ENCODE peak calls at places on chromosomes 7 and 10, in four cellular contexts. T, Z, A and H are unnamed samples.

GRCh38 chr7:27940341-27940740 is 200.4 kb downstream of the TAX1BP1 start:
- DNase-seq in Z (no peak), A (no peak), T (no peak), H (no peak)

GRCh38 chr10:100829103-100829870 is 83.5 kb upstream of the SLF2 start:
- DNase-seq in Z (no peak), A (no peak), T (no peak), H (peak; percentile 56)

GRCh38 chr7:154598864-154599263 is 404.1 kb downstream of the PAXIP1 start:
- DNase-seq in Z (no peak), A (no peak), T (no peak), H (no peak)

GRCh38 chr10:2978111-2978510 is 89.2 kb upstream of the PFKP start:
- DNase-seq in T (no peak), A (no peak), Z (no peak), H (no peak)

GRCh38 chr10:86139066-86139657 is 227.4 kb downstream of the GRID1 start:
- DNase-seq in A (no peak), T (no peak), Z (no peak), H (no peak)

GRCh38 chr7:25597881-25598456 is 369.7 kb upstream of the NPVF start:
- DNase-seq in T (no peak), Z (no peak), A (no peak), H (no peak)

GRCh38 chr7:138564365-138564764 is 104.3 kb downstream of the TRIM24 start:
- DNase-seq in Z (no peak), A (no peak), T (no peak), H (no peak)

GRCh38 chr7:5532520-5533335 is 109.1 kb upstream of the TNRC18 start:
- DNase-seq in A (peak; percentile 92), Z (peak; percentile 89), T (peak; percentile 60), H (peak; percentile 82)

GRCh38 chr7:40808409-40808942 is 673.7 kb downstream of the SUGCT start:
- DNase-seq in A (no peak), Z (no peak), T (no peak), H (no peak)

GRCh38 chr7:122748195-122748594 is 45.5 kb upstream of the RNF148 start:
- DNase-seq in A (no peak), T (no peak), Z (no peak), H (no peak)

GRCh38 chr10:102555781-102556328 is 52.1 kb downstream of the SUFU start:
- DNase-seq in T (no peak), Z (no peak), A (peak; percentile 52), H (no peak)

GRCh38 chr7:25391295-25391861 is 163.1 kb upstream of the NPVF start:
- DNase-seq in A (no peak), T (no peak), Z (no peak), H (no peak)

GRCh38 chr10:47183726-47184084 is 116.3 kb upstream of the GDF10 start:
- DNase-seq in Z (no peak), T (no peak), A (no peak), H (no peak)

GRCh38 chr7:152894295-152895170 is 135.0 kb downstream of the ACTR3B start:
- DNase-seq in A (no peak), Z (no peak), T (no peak), H (peak; percentile 40)

GRCh38 chr7:30423793-30424505 is 54.6 kb downstream of the NOD1 start:
- DNase-seq in T (no peak), A (peak; percentile 48), Z (no peak), H (no peak)

GRCh38 chr7:31121641-31122040 is 69.5 kb downstream of the ADCYAP1R1 start:
- DNase-seq in A (no peak), Z (no peak), T (no peak), H (no peak)

GRCh38 chr7:157267956-157268355 is 68.8 kb upstream of the DNAJB6 start:
- DNase-seq in Z (no peak), A (peak; percentile 15), T (no peak), H (peak; percentile 66)

GRCh38 chr10:116038259-116038658 is 234.7 kb downstream of the GFRA1 start:
- DNase-seq in A (peak; percentile 80), Z (peak; percentile 20), T (peak; percentile 65), H (peak; percentile 81)

GRCh38 chr10:73850863-73851461 is 23.4 kb downstream of the CAMK2G start:
- DNase-seq in A (peak; percentile 95), T (peak; percentile 75), Z (peak; percentile 52), H (no peak)

GRCh38 chr7:134562136-134562535 is 13.2 kb downstream of the AKR1B15 start:
- DNase-seq in T (no peak), A (no peak), Z (no peak), H (no peak)

GRCh38 chr7:33099154-33099940 is 9.9 kb downstream of the RP9 start:
- DNase-seq in T (no peak), A (no peak), Z (no peak), H (no peak)

GRCh38 chr10:43251664-43252165 is 15.2 kb downstream of the RASGEF1A start:
- DNase-seq in A (peak; percentile 38), Z (no peak), T (no peak), H (peak; percentile 69)

GRCh38 chr7:19145429-19146201 is 394 bp upstream of the FERD3L start:
- DNase-seq in T (no peak), A (no peak), Z (no peak), H (no peak)

GRCh38 chr10:103692421-103693069 is 162.8 kb downstream of the SH3PXD2A start:
- DNase-seq in T (no peak), A (no peak), Z (peak; percentile 47), H (no peak)
- TF ChIP-seq POLR2A in T (no peak), A (no peak), Z (no peak), H (no peak)

GRCh38 chr7:116211006-116211912 is 920 bp downstream of the TES start:
- DNase-seq in Z (peak; percentile 92), T (peak; percentile 44), A (peak; percentile 91), H (peak; percentile 88)
- TF ChIP-seq EP300 in Z (peak; percentile 48), T (no peak), A (no peak), H (no peak)

GRCh38 chr10:118340486-118340885 is 1.6 kb downstream of the FAM204A start:
- DNase-seq in T (no peak), A (no peak), Z (no peak), H (no peak)

GRCh38 chr10:118342638-118343020 is 505 bp upstream of the FAM204A start:
- DNase-seq in A (no peak), Z (no peak), T (no peak), H (no peak)

GRCh38 chr10:118343115-118343514 is 991 bp upstream of the FAM204A start:
- DNase-seq in Z (no peak), T (no peak), A (no peak), H (no peak)

GRCh38 chr10:118343549-118343948 is 1.4 kb upstream of the FAM204A start:
- DNase-seq in A (no peak), Z (no peak), T (no peak), H (no peak)

GRCh38 chr10:118341678-118342637 is at the start of gene FAM204A:
- DNase-seq in A (peak; percentile 96), Z (peak; percentile 94), T (peak; percentile 95), H (peak; percentile 97)
- TF ChIP-seq POLR2A in A (peak; percentile 31), Z (peak; percentile 54), T (peak; percentile 31), H (peak; percentile 36)

DNA sequence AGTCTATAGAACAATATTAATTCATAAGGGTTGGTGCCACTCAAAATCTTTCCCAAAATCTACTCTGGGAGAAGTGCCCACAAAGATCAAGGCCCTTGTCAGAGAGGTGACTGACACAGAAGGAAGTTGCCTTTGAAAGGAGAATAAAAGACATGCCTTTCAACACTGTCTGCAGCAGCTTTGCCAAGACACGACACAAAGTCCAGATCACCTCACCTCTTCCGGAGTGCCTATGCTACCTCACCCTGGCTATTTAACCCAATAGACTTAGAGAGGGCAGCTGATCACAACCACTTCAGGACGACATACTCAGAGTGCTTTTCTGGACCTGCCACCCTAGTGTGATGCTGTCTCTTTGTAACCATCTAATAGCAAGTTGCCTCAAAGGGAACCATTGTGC is 49.0 kb upstream of the YAE1 start:
- DNase-seq in A (no peak), Z (no peak), T (no peak), H (no peak)
- TF ChIP-seq EP300 in A (no peak), Z (no peak), T (no peak), H (no peak)

DNA sequence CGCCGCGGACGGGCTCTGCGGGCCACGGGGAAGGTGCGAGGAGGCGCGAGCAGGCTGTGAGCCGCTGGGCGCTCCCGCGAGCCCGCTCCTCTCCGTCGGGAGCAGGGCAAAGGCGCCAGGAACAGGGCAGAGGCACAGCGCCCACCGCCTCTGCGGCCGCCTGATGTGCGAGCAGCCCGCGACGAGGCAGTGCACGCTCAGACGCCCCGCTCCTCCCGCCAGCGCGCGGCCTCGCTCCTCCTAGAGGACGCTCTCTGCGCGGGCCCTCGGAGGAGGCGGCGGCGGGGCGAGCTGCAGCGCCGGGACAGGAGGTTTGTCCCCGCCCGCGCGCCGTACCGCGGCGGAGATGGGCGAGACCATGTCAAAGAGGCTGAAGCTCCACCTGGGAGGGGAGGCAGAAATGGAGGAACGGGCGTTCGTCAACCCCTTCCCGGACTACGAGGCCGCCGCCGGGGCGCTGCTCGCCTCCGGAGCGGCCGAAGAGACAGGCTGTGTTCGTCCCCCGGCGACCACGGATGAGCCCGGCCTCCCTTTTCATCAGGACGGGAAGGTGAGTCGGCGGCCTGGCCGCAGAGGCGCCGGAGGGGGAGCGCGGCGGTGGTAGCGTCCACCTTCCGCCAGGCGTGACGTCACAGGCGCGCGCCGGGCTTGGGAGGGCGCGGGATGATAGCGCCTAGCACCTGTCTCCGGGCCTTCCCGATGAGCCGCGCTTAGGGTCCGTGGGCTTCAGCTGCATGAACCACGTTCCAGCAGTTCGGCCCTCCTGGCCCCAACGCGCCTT is 733 bp downstream of the LANCL2 start:
- DNase-seq in Z (peak; percentile 96), T (peak; percentile 93), A (peak; percentile 97), H (peak; percentile 96)
- TF ChIP-seq POLR2A in Z (peak; percentile 72), T (peak; percentile 51), A (peak; percentile 50), H (peak; percentile 48)

DNA sequence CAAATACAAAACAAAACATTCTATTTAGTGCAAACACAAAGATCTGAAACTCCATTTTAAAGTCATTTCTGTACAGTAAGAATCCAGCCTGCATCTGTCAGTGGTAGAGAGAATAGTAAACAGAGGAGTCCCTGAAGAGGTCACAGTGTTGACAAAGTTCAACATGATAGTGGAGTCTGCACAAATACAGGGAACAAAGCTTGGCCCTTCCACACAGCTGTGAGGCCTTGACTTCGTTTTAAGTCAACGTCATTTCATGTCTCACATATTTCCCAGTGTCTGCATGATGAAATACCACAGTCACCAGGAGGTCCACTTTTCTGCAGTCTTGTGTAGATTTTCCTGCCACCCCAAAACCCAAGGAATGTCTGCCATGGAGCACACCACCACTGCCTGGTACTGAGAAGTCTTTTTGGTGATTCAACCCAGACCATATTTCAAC is 33.0 kb downstream of the CYP26A1 start:
- DNase-seq in A (no peak), T (no peak), Z (no peak), H (no peak)
- TF ChIP-seq EP300 in A (no peak), T (no peak), Z (no peak), H (no peak)

GRCh38 chr10:64465653-64466052 is 944.5 kb downstream of the REEP3 start:
- DNase-seq in T (no peak), A (no peak), Z (no peak), H (no peak)

GRCh38 chr10:64463406-64463805 is 942.2 kb downstream of the REEP3 start:
- DNase-seq in A (no peak), T (no peak), Z (no peak), H (no peak)

GRCh38 chr10:64468219-64468618 is 947.0 kb downstream of the REEP3 start:
- DNase-seq in T (no peak), Z (no peak), A (no peak), H (no peak)
- TF ChIP-seq POLR2A in T (no peak), Z (no peak), A (no peak), H (no peak)